ENCODE peak calls at places on chromosome 15, in six cellular contexts. One of them, this sample, is unnamed.

GRCh38 chr15:51736646-51737537 is 563 bp downstream of the LYSMD2 start:
- DNase-seq in NCI-H2081: peak; percentile 65
- DNase-seq in mesothelial cell of epicardium: no peak
- DNase-seq in HepG2: no peak
- DNase-seq in AG09309: no peak
- DNase-seq in RKO: peak; percentile 53
- DNase-seq in this sample: peak; percentile 59

GRCh38 chr15:101506491-101506890 is 17.0 kb upstream of the PCSK6 start:
- DNase-seq in AG09309: no peak
- DNase-seq in RKO: no peak
- DNase-seq in NCI-H2081: no peak
- DNase-seq in HepG2: no peak
- DNase-seq in mesothelial cell of epicardium: no peak
- DNase-seq in this sample: no peak

GRCh38 chr15:72231847-72232461 is 964 bp upstream of the PKM start:
- DNase-seq in NCI-H2081: peak; percentile 49
- DNase-seq in RKO: peak; percentile 92
- DNase-seq in HepG2: peak; percentile 63
- DNase-seq in AG09309: no peak
- DNase-seq in mesothelial cell of epicardium: no peak
- DNase-seq in this sample: peak; percentile 74

GRCh38 chr15:97995881-97996603 is 35.5 kb downstream of the ARRDC4 start:
- DNase-seq in mesothelial cell of epicardium: no peak
- DNase-seq in HepG2: no peak
- DNase-seq in AG09309: no peak
- DNase-seq in RKO: peak; percentile 29
- DNase-seq in NCI-H2081: no peak
- DNase-seq in this sample: peak; percentile 46

GRCh38 chr15:49902791-49903481 is 216.1 kb downstream of the ATP8B4 start:
- DNase-seq in NCI-H2081: no peak
- DNase-seq in HepG2: no peak
- DNase-seq in mesothelial cell of epicardium: no peak
- DNase-seq in AG09309: peak; percentile 67
- DNase-seq in RKO: no peak
- DNase-seq in this sample: no peak

GRCh38 chr15:81182746-81183402 is 13.8 kb upstream of the IL16 start:
- DNase-seq in mesothelial cell of epicardium: no peak
- DNase-seq in HepG2: no peak
- DNase-seq in AG09309: no peak
- DNase-seq in RKO: no peak
- DNase-seq in NCI-H2081: no peak
- DNase-seq in this sample: no peak

GRCh38 chr15:66937588-66937987 is 127.8 kb upstream of the SMAD3 start:
- DNase-seq in HepG2: no peak
- DNase-seq in mesothelial cell of epicardium: no peak
- DNase-seq in RKO: no peak
- DNase-seq in NCI-H2081: no peak
- DNase-seq in AG09309: no peak
- DNase-seq in this sample: no peak

GRCh38 chr15:91926871-91927270 is 73.4 kb downstream of the SLCO3A1 start:
- DNase-seq in NCI-H2081: peak; percentile 35
- DNase-seq in HepG2: no peak
- DNase-seq in RKO: no peak
- DNase-seq in AG09309: no peak
- DNase-seq in mesothelial cell of epicardium: no peak
- DNase-seq in this sample: no peak

GRCh38 chr15:100920516-100921135 is 1.5 kb downstream of the LRRK1 start:
- DNase-seq in mesothelial cell of epicardium: no peak
- DNase-seq in AG09309: no peak
- DNase-seq in RKO: peak; percentile 8
- DNase-seq in HepG2: no peak
- DNase-seq in NCI-H2081: no peak
- DNase-seq in this sample: no peak

GRCh38 chr15:64897345-64897985 is 14.2 kb upstream of the ANKDD1A start:
- DNase-seq in NCI-H2081: no peak
- DNase-seq in HepG2: no peak
- DNase-seq in AG09309: no peak
- DNase-seq in mesothelial cell of epicardium: no peak
- DNase-seq in RKO: no peak
- DNase-seq in this sample: no peak

GRCh38 chr15:97652700-97653167 is 307.8 kb upstream of the ARRDC4 start:
- DNase-seq in mesothelial cell of epicardium: no peak
- DNase-seq in RKO: no peak
- DNase-seq in AG09309: no peak
- DNase-seq in HepG2: no peak
- DNase-seq in NCI-H2081: peak; percentile 75
- DNase-seq in this sample: no peak

GRCh38 chr15:50321680-50322079 is 33.3 kb downstream of the GABPB1 start:
- DNase-seq in AG09309: no peak
- DNase-seq in HepG2: no peak
- DNase-seq in mesothelial cell of epicardium: no peak
- DNase-seq in RKO: no peak
- DNase-seq in NCI-H2081: no peak
- DNase-seq in this sample: no peak

GRCh38 chr15:66369773-66370651 is 13.5 kb upstream of the TIPIN start:
- DNase-seq in HepG2: no peak
- DNase-seq in RKO: no peak
- DNase-seq in AG09309: no peak
- DNase-seq in NCI-H2081: peak; percentile 25
- DNase-seq in mesothelial cell of epicardium: no peak
- DNase-seq in this sample: peak; percentile 35

GRCh38 chr15:55389276-55389631 is 18.9 kb downstream of the CCPG1 start:
- DNase-seq in HepG2: no peak
- DNase-seq in mesothelial cell of epicardium: no peak
- DNase-seq in AG09309: no peak
- DNase-seq in NCI-H2081: no peak
- DNase-seq in RKO: peak; percentile 40
- DNase-seq in this sample: no peak

GRCh38 chr15:48465410-48465809 is 134.2 kb downstream of the DUT start:
- DNase-seq in mesothelial cell of epicardium: no peak
- DNase-seq in RKO: no peak
- DNase-seq in NCI-H2081: no peak
- DNase-seq in HepG2: no peak
- DNase-seq in AG09309: no peak
- DNase-seq in this sample: no peak

This sample was measured in small intestine.